ENCODE peak calls at places on chromosomes 16 and 17, in five cellular contexts. One of them, this sample, is unnamed.

GRCh38 chr17:1143573-1143972 is 36.2 kb downstream of the ABR start:
- DNase-seq in stimulated activated CD8-positive, alpha-beta memory T cell treated with anti-CD3 and anti-CD28 coated beads, Interleukin-7, amount 100 ng/mL, for 1 hour: no peak
- DNase-seq in glutamatergic neuron: peak
- DNase-seq in activated T-cell treated with anti-CD3 and anti-CD28 coated beads for 24 hours: no peak
- DNase-seq in activated naive CD4-positive, alpha-beta T cell treated with Interleukin-2 at 50 U/mL for 16 hours: no peak
- DNase-seq in this sample: no peak

GRCh38 chr17:4715071-4715749 is 4.8 kb downstream of the ARRB2 start:
- DNase-seq in activated naive CD4-positive, alpha-beta T cell treated with Interleukin-2 at 50 U/mL for 16 hours: peak
- DNase-seq in activated T-cell treated with anti-CD3 and anti-CD28 coated beads for 24 hours: no peak
- DNase-seq in glutamatergic neuron: no peak
- DNase-seq in stimulated activated CD8-positive, alpha-beta memory T cell treated with anti-CD3 and anti-CD28 coated beads, Interleukin-7, amount 100 ng/mL, for 1 hour: no peak
- DNase-seq in this sample: no peak

GRCh38 chr17:29283496-29283895 is 10.5 kb downstream of the NUFIP2 start:
- DNase-seq in activated T-cell treated with anti-CD3 and anti-CD28 coated beads for 24 hours: no peak
- DNase-seq in glutamatergic neuron: no peak
- DNase-seq in activated naive CD4-positive, alpha-beta T cell treated with Interleukin-2 at 50 U/mL for 16 hours: no peak
- DNase-seq in stimulated activated CD8-positive, alpha-beta memory T cell treated with anti-CD3 and anti-CD28 coated beads, Interleukin-7, amount 100 ng/mL, for 1 hour: no peak
- DNase-seq in this sample: no peak

GRCh38 chr17:8056232-8056975 is 17.5 kb downstream of the ALOX15B start:
- DNase-seq in glutamatergic neuron: no peak
- DNase-seq in activated T-cell treated with anti-CD3 and anti-CD28 coated beads for 24 hours: peak
- DNase-seq in stimulated activated CD8-positive, alpha-beta memory T cell treated with anti-CD3 and anti-CD28 coated beads, Interleukin-7, amount 100 ng/mL, for 1 hour: peak
- DNase-seq in activated naive CD4-positive, alpha-beta T cell treated with Interleukin-2 at 50 U/mL for 16 hours: peak
- DNase-seq in this sample: peak

GRCh38 chr16:3659200-3659599 is 4.7 kb downstream of the DNASE1 start:
- DNase-seq in glutamatergic neuron: no peak
- DNase-seq in activated T-cell treated with anti-CD3 and anti-CD28 coated beads for 24 hours: no peak
- DNase-seq in stimulated activated CD8-positive, alpha-beta memory T cell treated with anti-CD3 and anti-CD28 coated beads, Interleukin-7, amount 100 ng/mL, for 1 hour: no peak
- DNase-seq in activated naive CD4-positive, alpha-beta T cell treated with Interleukin-2 at 50 U/mL for 16 hours: no peak
- DNase-seq in this sample: no peak

GRCh38 chr16:88066680-88067529 is 115.7 kb downstream of the BANP start:
- DNase-seq in activated T-cell treated with anti-CD3 and anti-CD28 coated beads for 24 hours: no peak
- DNase-seq in stimulated activated CD8-positive, alpha-beta memory T cell treated with anti-CD3 and anti-CD28 coated beads, Interleukin-7, amount 100 ng/mL, for 1 hour: no peak
- DNase-seq in glutamatergic neuron: peak
- DNase-seq in activated naive CD4-positive, alpha-beta T cell treated with Interleukin-2 at 50 U/mL for 16 hours: no peak
- DNase-seq in this sample: no peak

GRCh38 chr17:80109066-80109618 is 7.8 kb downstream of the GAA start:
- DNase-seq in activated naive CD4-positive, alpha-beta T cell treated with Interleukin-2 at 50 U/mL for 16 hours: no peak
- DNase-seq in stimulated activated CD8-positive, alpha-beta memory T cell treated with anti-CD3 and anti-CD28 coated beads, Interleukin-7, amount 100 ng/mL, for 1 hour: no peak
- DNase-seq in glutamatergic neuron: no peak
- DNase-seq in activated T-cell treated with anti-CD3 and anti-CD28 coated beads for 24 hours: no peak
- DNase-seq in this sample: no peak

GRCh38 chr16:80319181-80319580 is 221.6 kb upstream of the DYNLRB2 start:
- DNase-seq in activated T-cell treated with anti-CD3 and anti-CD28 coated beads for 24 hours: no peak
- DNase-seq in glutamatergic neuron: no peak
- DNase-seq in stimulated activated CD8-positive, alpha-beta memory T cell treated with anti-CD3 and anti-CD28 coated beads, Interleukin-7, amount 100 ng/mL, for 1 hour: no peak
- DNase-seq in activated naive CD4-positive, alpha-beta T cell treated with Interleukin-2 at 50 U/mL for 16 hours: no peak
- DNase-seq in this sample: no peak

GRCh38 chr16:74437-75318 is 2.2 kb upstream of the RHBDF1 start:
- DNase-seq in glutamatergic neuron: no peak
- DNase-seq in activated T-cell treated with anti-CD3 and anti-CD28 coated beads for 24 hours: no peak
- DNase-seq in activated naive CD4-positive, alpha-beta T cell treated with Interleukin-2 at 50 U/mL for 16 hours: no peak
- DNase-seq in stimulated activated CD8-positive, alpha-beta memory T cell treated with anti-CD3 and anti-CD28 coated beads, Interleukin-7, amount 100 ng/mL, for 1 hour: no peak
- DNase-seq in this sample: no peak

GRCh38 chr16:1097800-1098199 is 1.8 kb upstream of the C1QTNF8 start:
- DNase-seq in glutamatergic neuron: no peak
- DNase-seq in activated T-cell treated with anti-CD3 and anti-CD28 coated beads for 24 hours: no peak
- DNase-seq in stimulated activated CD8-positive, alpha-beta memory T cell treated with anti-CD3 and anti-CD28 coated beads, Interleukin-7, amount 100 ng/mL, for 1 hour: no peak
- DNase-seq in activated naive CD4-positive, alpha-beta T cell treated with Interleukin-2 at 50 U/mL for 16 hours: no peak
- DNase-seq in this sample: no peak

This sample was measured in T-helper 2 cell treated with Interferon-gamma antibody and Interleukin-4, amounts not matched to agents 5 μg/mL and 100 μg/mL, for 36 hours.